ENCODE peak calls at places on chromosomes 1 and 21, in seven cellular contexts. L is SK-N-SH, N is Panc1, U is GM23338, V is HL-60, Z is transverse colon, Q is prostate gland. K is an unnamed sample.

GRCh38 chr1:173420330-173420806 is 56.8 kb upstream of the PRDX6 start:
- DNase-seq in L (peak), N (no peak), U (peak), V (peak), Z (peak), Q (peak), K (peak)

GRCh38 chr1:10726355-10726754 is 70.1 kb downstream of the CASZ1 start:
- DNase-seq in L (no peak), N (no peak), U (no peak), V (no peak), Z (peak), Q (peak), K (peak)

GRCh38 chr1:43530483-43531452 is at the start of gene PTPRF:
- DNase-seq in L (peak), N (no peak), U (peak), V (no peak), Z (peak), Q (peak), K (peak)

GRCh38 chr1:168373869-168374268 is 93.2 kb downstream of the TBX19 start:
- DNase-seq in L (no peak), N (no peak), U (no peak), V (no peak), Z (no peak), Q (no peak), K (no peak)

GRCh38 chr21:38243732-38244406 is 12.9 kb upstream of the KCNJ15 start:
- DNase-seq in L (no peak), N (no peak), U (no peak), V (no peak), Z (no peak), Q (no peak), K (no peak)

GRCh38 chr1:169113613-169114119 is 7.2 kb downstream of the ATP1B1 start:
- DNase-seq in L (no peak), N (peak), U (peak), V (no peak), Z (no peak), Q (no peak), K (no peak)

GRCh38 chr1:6191968-6192367 is 7.4 kb downstream of the RPL22 start:
- DNase-seq in L (no peak), N (no peak), U (no peak), V (no peak), Z (no peak), Q (no peak), K (no peak)

GRCh38 chr1:114222920-114223319 is 69.3 kb upstream of the SYT6 start:
- DNase-seq in L (no peak), N (no peak), U (no peak), V (no peak), Z (no peak), Q (no peak), K (no peak)

GRCh38 chr1:65011983-65012382 is 45.6 kb upstream of the JAK1 start:
- DNase-seq in L (no peak), N (no peak), U (no peak), V (peak), Z (no peak), Q (no peak), K (no peak)

GRCh38 chr1:153791856-153792253 is 16.6 kb downstream of the SLC27A3 start:
- DNase-seq in L (no peak), N (no peak), U (no peak), V (peak), Z (no peak), Q (no peak), K (no peak)

GRCh38 chr1:46400398-46400797 is 6.3 kb downstream of the FAAH start:
- DNase-seq in L (no peak), N (no peak), U (no peak), V (no peak), Z (peak), Q (no peak), K (no peak)

GRCh38 chr1:23596382-23597358 is 37.4 kb upstream of the ID3 start:
- DNase-seq in L (no peak), N (no peak), U (no peak), V (no peak), Z (no peak), Q (no peak), K (no peak)

GRCh38 chr1:23593042-23593521 is 33.8 kb upstream of the ID3 start:
- DNase-seq in L (no peak), N (no peak), U (no peak), V (no peak), Z (no peak), Q (peak), K (no peak)

GRCh38 chr1:23594149-23594917 is 35.0 kb upstream of the ID3 start:
- DNase-seq in L (no peak), N (no peak), U (no peak), V (no peak), Z (no peak), Q (no peak), K (no peak)

GRCh38 chr1:23593556-23594148 is 34.4 kb upstream of the ID3 start:
- DNase-seq in L (no peak), N (no peak), U (no peak), V (no peak), Z (no peak), Q (peak), K (no peak)

GRCh38 chr1:23594927-23595353 is 35.6 kb upstream of the ID3 start:
- DNase-seq in L (no peak), N (no peak), U (no peak), V (peak), Z (peak), Q (no peak), K (no peak)
- TF ChIP-seq POLR2AphosphoS5 in L (no peak), N (no peak), U (no peak), V (no peak), Z (no peak), Q (no peak), K (no peak)

GRCh38 chr1:184574588-184574987 is 180.1 kb downstream of the EDEM3 start:
- DNase-seq in L (no peak), N (no peak), U (peak), V (no peak), Z (no peak), Q (no peak), K (no peak)

DNA sequence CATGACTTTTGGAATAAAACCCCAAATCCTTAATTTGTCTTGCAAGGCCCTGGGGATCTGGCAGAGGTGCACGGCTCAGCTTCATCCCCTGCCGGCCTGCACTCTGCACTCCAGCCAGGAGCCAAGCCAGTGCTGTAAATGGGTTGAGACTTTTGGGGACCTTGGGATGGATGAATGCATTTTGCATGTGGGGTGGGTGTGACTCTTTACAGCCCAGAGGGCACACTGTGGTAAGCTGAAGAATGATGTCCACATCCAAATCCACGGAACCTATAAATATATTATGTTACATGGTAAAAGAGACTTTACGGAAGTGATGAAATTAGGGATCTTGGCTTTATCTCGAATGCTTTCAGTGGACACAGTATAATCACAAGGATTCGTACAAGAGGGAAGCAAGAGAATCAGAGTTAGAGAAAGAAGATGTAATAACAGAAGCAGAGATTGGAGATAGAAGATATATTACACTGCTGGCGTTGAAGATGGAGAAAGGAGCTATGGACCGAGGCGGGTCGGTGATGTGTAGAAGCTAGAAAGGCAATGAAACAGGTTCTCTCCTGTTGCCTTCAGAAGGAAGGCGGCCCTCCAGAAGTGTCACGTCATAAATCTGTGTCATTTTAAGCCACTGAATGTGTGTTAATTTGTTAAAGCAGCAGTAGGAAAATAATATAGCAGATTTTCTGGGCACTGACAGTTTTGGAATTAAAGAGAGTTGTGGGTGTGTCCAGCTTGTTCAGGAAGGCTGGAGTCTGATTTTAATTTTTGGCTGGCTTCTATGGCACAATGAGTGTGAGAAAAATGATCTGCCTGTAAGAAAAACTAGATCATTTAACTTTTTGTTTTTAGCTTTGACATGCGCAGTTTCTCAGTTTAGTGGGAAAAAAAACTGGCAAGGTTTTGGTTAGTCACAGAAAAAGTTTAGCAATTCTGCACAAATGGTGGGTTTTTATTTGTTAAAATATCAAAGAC is 177.6 kb downstream of the EDEM3 start:
- DNase-seq in L (no peak), N (no peak), U (no peak), V (no peak), Z (no peak), Q (no peak), K (no peak)
- TF ChIP-seq POLR2AphosphoS5 in L (no peak), N (no peak), U (no peak), V (no peak), Z (no peak), Q (no peak), K (no peak)

GRCh38 chr1:83860506-83861221 is 138.3 kb downstream of the TTLL7 start:
- DNase-seq in L (no peak), N (peak), U (peak), V (peak), Z (peak), Q (peak), K (peak)
- TF ChIP-seq POLR2AphosphoS5 in L (no peak), N (no peak), U (no peak), V (no peak), Z (no peak), Q (peak), K (no peak)

DNA sequence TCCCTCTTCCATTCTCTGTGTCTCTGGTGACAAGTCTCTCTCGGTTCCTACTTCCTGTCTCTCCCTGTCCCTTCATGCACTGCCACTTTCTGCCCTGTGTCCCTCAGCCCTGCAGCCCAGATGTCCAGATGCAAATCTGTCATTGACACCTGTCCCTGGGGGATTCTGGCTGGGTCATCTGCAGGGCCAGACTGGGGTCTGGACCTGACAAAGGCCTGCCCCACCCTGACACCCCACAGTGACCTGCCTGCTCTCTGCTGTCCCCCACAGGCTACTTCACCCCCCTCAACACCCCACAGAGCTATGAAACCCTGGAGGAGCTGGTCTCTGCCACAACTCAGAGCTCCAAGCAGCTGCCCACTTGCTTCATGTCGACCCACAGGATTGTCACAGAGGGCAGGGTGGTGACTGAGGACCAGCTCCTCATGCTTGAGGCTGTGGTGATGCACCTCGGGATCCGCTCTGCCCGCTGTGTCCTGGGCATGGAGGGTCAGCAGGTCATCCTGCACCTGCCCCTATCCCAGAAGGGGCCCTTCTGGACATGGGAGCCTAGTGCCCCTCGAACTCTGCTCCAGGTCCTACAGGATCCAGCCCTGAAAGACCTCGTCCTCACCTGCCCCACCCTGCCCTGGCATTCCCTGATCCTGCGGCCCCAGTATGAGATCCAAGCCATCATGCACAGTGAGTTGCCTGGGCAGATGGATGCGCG is 7.2 kb downstream of the THEMIS2 start:
- DNase-seq in L (peak), N (no peak), U (no peak), V (no peak), Z (no peak), Q (no peak), K (no peak)
- TF ChIP-seq POLR2AphosphoS5 in L (no peak), N (no peak), U (no peak), V (no peak), Z (no peak), Q (no peak), K (no peak)

GRCh38 chr1:27598902-27599528 is 4.9 kb downstream of the AHDC1 start:
- DNase-seq in L (no peak), N (no peak), U (no peak), V (peak), Z (peak), Q (no peak), K (no peak)
- TF ChIP-seq POLR2AphosphoS5 in L (no peak), N (no peak), U (no peak), V (no peak), Z (peak), Q (no peak), K (no peak)

K was measured in stomach.